ENCODE peak calls at places on chromosomes 12 and 14, in four cellular contexts. One of them, this sample, is unnamed.

GRCh38 chr12:125683748-125684381 is 618.6 kb downstream of the AACS start:
- DNase-seq in CD4-positive, CD25-positive, alpha-beta regulatory T cell: peak; percentile 5
- DNase-seq in neuronal stem cell: peak; percentile 72
- DNase-seq in tibial artery: no peak
- DNase-seq in this sample: no peak

GRCh38 chr14:60506985-60507829 is 1.7 kb upstream of the SIX6 start:
- DNase-seq in CD4-positive, CD25-positive, alpha-beta regulatory T cell: no peak
- DNase-seq in neuronal stem cell: no peak
- DNase-seq in tibial artery: no peak
- DNase-seq in this sample: no peak

GRCh38 chr12:112514926-112515642 is 96.3 kb downstream of the PTPN11 start:
- DNase-seq in CD4-positive, CD25-positive, alpha-beta regulatory T cell: no peak
- DNase-seq in neuronal stem cell: no peak
- DNase-seq in tibial artery: no peak
- DNase-seq in this sample: no peak

GRCh38 chr12:79073506-79073905 is 208.9 kb downstream of the SYT1 start:
- DNase-seq in CD4-positive, CD25-positive, alpha-beta regulatory T cell: no peak
- DNase-seq in neuronal stem cell: no peak
- DNase-seq in tibial artery: no peak
- DNase-seq in this sample: no peak

GRCh38 chr12:53102883-53103807 is at the start of gene SOAT2:
- DNase-seq in CD4-positive, CD25-positive, alpha-beta regulatory T cell: peak; percentile 78
- DNase-seq in neuronal stem cell: no peak
- DNase-seq in tibial artery: no peak
- DNase-seq in this sample: peak; percentile 59

GRCh38 chr12:106019130-106019529 is 119.6 kb downstream of the NUAK1 start:
- DNase-seq in CD4-positive, CD25-positive, alpha-beta regulatory T cell: no peak
- DNase-seq in neuronal stem cell: no peak
- DNase-seq in tibial artery: no peak
- DNase-seq in this sample: no peak

GRCh38 chr12:25424186-25424854 is 128.8 kb downstream of the LMNTD1 start:
- DNase-seq in CD4-positive, CD25-positive, alpha-beta regulatory T cell: no peak
- DNase-seq in neuronal stem cell: no peak
- DNase-seq in tibial artery: no peak
- DNase-seq in this sample: no peak

GRCh38 chr12:39813776-39814175 is 194.2 kb upstream of the ABCD2 start:
- DNase-seq in CD4-positive, CD25-positive, alpha-beta regulatory T cell: no peak
- DNase-seq in neuronal stem cell: no peak
- DNase-seq in tibial artery: no peak
- DNase-seq in this sample: no peak

GRCh38 chr12:54038760-54039414 is 6.0 kb downstream of the HOXC5 start:
- DNase-seq in CD4-positive, CD25-positive, alpha-beta regulatory T cell: no peak
- DNase-seq in neuronal stem cell: no peak
- DNase-seq in tibial artery: no peak
- DNase-seq in this sample: peak; percentile 86

GRCh38 chr14:100825691-100826331 is at the start of gene MEG3:
- DNase-seq in CD4-positive, CD25-positive, alpha-beta regulatory T cell: no peak
- DNase-seq in neuronal stem cell: no peak
- DNase-seq in tibial artery: no peak
- DNase-seq in this sample: no peak

GRCh38 chr14:68891851-68892660 is 87.0 kb downstream of the ACTN1 start:
- DNase-seq in CD4-positive, CD25-positive, alpha-beta regulatory T cell: no peak
- DNase-seq in neuronal stem cell: no peak
- DNase-seq in tibial artery: peak; percentile 65
- DNase-seq in this sample: peak; percentile 54

GRCh38 chr14:68711551-68712437 is 81.1 kb downstream of the ZFP36L1 start:
- DNase-seq in CD4-positive, CD25-positive, alpha-beta regulatory T cell: peak; percentile 79
- DNase-seq in neuronal stem cell: no peak
- DNase-seq in tibial artery: no peak
- DNase-seq in this sample: peak; percentile 67

GRCh38 chr12:113208041-113208934 is 13.0 kb upstream of the TPCN1 start:
- DNase-seq in CD4-positive, CD25-positive, alpha-beta regulatory T cell: peak; percentile 83
- DNase-seq in neuronal stem cell: no peak
- DNase-seq in tibial artery: no peak
- DNase-seq in this sample: no peak

GRCh38 chr14:103129301-103130016 is 6.2 kb downstream of the TNFAIP2 start:
- DNase-seq in CD4-positive, CD25-positive, alpha-beta regulatory T cell: no peak
- DNase-seq in neuronal stem cell: no peak
- DNase-seq in tibial artery: peak; percentile 65
- DNase-seq in this sample: no peak

GRCh38 chr14:103130017-103130764 is 6.9 kb downstream of the TNFAIP2 start:
- DNase-seq in CD4-positive, CD25-positive, alpha-beta regulatory T cell: no peak
- DNase-seq in neuronal stem cell: no peak
- DNase-seq in tibial artery: no peak
- DNase-seq in this sample: no peak

GRCh38 chr14:103127861-103128598 is 4.8 kb downstream of the TNFAIP2 start:
- DNase-seq in CD4-positive, CD25-positive, alpha-beta regulatory T cell: no peak
- DNase-seq in neuronal stem cell: no peak
- DNase-seq in tibial artery: no peak
- DNase-seq in this sample: peak; percentile 80

GRCh38 chr14:103127356-103127755 is 4.1 kb downstream of the TNFAIP2 start:
- DNase-seq in CD4-positive, CD25-positive, alpha-beta regulatory T cell: no peak
- DNase-seq in neuronal stem cell: no peak
- DNase-seq in tibial artery: no peak
- DNase-seq in this sample: no peak

DNA sequence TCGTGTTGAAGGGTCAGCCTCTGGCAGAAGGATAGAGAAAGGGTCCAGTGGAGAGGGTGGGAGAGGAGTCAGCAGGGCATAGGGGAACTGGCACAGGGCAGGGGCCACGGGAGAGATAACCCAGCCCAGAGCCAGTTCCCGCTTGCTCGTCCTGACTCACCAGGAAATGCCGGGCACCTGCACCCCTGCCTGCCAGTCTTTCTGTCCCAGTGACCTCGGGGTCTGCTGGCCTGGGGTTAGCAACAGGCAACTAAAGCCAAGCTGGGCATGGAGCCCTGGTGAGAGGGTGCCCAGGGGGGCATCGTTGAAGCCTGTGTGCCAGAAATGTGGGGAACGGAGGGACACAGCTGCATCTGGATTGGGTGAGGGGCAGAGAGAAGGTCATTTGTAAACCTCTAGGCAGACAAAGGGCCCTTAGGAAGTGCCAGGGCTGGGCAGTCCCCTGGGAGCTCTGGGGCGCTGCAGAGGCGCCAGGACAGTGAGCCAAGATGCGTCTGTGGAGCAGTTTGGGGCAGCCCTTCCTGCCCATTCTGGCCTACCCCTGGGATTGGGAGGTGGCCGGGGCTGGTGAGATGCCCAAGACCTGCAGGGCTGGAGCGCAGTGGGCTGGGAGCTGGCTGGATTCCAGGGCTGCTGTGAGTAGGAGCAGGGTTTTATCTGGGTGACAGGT is 5.5 kb downstream of the TNFAIP2 start:
- DNase-seq in CD4-positive, CD25-positive, alpha-beta regulatory T cell: no peak
- DNase-seq in neuronal stem cell: no peak
- DNase-seq in tibial artery: no peak
- DNase-seq in this sample: no peak
- H3K4me1 ChIP-seq in CD4-positive, CD25-positive, alpha-beta regulatory T cell: peaks cover 1% of the 10 kb centered on the region
- H3K4me1 ChIP-seq in neuronal stem cell: peaks cover 3% of the 10 kb centered on the region
- H3K4me1 ChIP-seq in tibial artery: peaks cover 21% of the 10 kb centered on the region
- H3K4me1 ChIP-seq in this sample: peaks cover 74% of the 10 kb centered on the region

GRCh38 chr14:99600232-99600888 is 3.6 kb downstream of the CCDC85C start:
- DNase-seq in CD4-positive, CD25-positive, alpha-beta regulatory T cell: no peak
- DNase-seq in neuronal stem cell: no peak
- DNase-seq in tibial artery: no peak
- DNase-seq in this sample: no peak

GRCh38 chr14:99596772-99597171 is 7.2 kb downstream of the CCDC85C start:
- DNase-seq in CD4-positive, CD25-positive, alpha-beta regulatory T cell: no peak
- DNase-seq in neuronal stem cell: no peak
- DNase-seq in tibial artery: no peak
- DNase-seq in this sample: no peak

GRCh38 chr14:99599440-99599839 is 4.6 kb downstream of the CCDC85C start:
- DNase-seq in CD4-positive, CD25-positive, alpha-beta regulatory T cell: no peak
- DNase-seq in neuronal stem cell: no peak
- DNase-seq in tibial artery: no peak
- DNase-seq in this sample: no peak

GRCh38 chr14:99597911-99598600 is 6.0 kb downstream of the CCDC85C start:
- DNase-seq in CD4-positive, CD25-positive, alpha-beta regulatory T cell: no peak
- DNase-seq in neuronal stem cell: no peak
- DNase-seq in tibial artery: no peak
- DNase-seq in this sample: no peak

DNA sequence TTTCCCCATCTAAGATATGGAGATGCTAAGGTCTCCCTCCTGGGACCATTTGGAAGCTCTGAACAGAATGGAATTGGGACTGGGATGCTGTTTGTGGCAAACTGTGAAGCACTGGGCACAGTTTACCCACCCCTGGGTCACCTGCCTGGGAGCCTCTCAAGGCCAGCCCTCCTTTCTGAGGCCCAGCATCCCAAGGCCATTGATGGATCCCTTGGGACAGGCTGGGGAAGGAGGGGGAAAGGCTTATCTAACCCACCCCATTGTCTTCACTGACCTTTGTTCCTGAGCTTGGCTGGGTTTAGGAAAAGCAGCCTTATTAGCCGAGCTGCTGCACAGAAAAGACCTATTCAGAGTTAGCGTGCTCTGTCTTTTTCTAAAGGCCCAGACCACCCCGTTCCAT is 5.2 kb downstream of the CCDC85C start:
- DNase-seq in CD4-positive, CD25-positive, alpha-beta regulatory T cell: no peak
- DNase-seq in neuronal stem cell: peak; percentile 76
- DNase-seq in tibial artery: no peak
- DNase-seq in this sample: no peak
- H3K4me1 ChIP-seq in CD4-positive, CD25-positive, alpha-beta regulatory T cell: peaks cover 24% of the 10 kb centered on the region
- H3K4me1 ChIP-seq in neuronal stem cell: peaks cover 45% of the 10 kb centered on the region
- H3K4me1 ChIP-seq in tibial artery: peaks cover 25% of the 10 kb centered on the region
- H3K4me1 ChIP-seq in this sample: peaks cover 59% of the 10 kb centered on the region

GRCh38 chr12:120061815-120062214 is 54.7 kb downstream of the RAB35 start:
- DNase-seq in CD4-positive, CD25-positive, alpha-beta regulatory T cell: no peak
- DNase-seq in neuronal stem cell: no peak
- DNase-seq in tibial artery: no peak
- DNase-seq in this sample: no peak

GRCh38 chr12:120060196-120060595 is 56.4 kb downstream of the RAB35 start:
- DNase-seq in CD4-positive, CD25-positive, alpha-beta regulatory T cell: no peak
- DNase-seq in neuronal stem cell: no peak
- DNase-seq in tibial artery: no peak
- DNase-seq in this sample: no peak

GRCh38 chr12:120065472-120065871 is 51.1 kb downstream of the RAB35 start:
- DNase-seq in CD4-positive, CD25-positive, alpha-beta regulatory T cell: no peak
- DNase-seq in neuronal stem cell: no peak
- DNase-seq in tibial artery: no peak
- DNase-seq in this sample: no peak

GRCh38 chr12:120064054-120064940 is 52.3 kb downstream of the RAB35 start:
- DNase-seq in CD4-positive, CD25-positive, alpha-beta regulatory T cell: no peak
- DNase-seq in neuronal stem cell: no peak
- DNase-seq in tibial artery: no peak
- DNase-seq in this sample: no peak

DNA sequence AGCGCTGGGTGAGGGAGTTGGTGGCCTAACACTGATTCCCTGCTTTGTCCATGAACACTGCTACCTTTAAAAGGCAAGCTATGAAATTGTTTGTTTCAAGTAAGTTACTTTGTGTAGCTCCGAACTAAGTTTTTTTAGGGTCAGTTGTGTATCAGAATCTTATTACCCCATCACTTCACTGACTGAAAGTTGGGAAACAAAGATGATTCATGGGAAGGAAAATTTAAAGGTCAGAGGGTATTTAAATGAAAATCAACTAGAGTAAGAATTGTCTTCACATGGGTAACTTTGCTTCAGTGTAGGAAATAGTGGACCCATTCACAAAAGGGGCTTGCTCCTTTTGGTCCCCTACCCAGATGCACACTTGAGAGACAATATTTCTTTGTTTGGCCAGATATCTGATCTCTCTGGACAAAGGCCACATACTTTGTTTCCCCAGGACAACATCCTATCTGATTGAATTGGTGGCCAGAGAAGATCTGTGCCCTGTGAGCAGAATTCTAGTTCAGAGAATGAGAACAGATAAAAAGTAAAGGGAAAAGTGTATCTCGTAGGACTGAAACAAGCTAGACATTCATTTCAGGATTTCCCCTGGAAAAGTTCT is 53.5 kb downstream of the RAB35 start:
- DNase-seq in CD4-positive, CD25-positive, alpha-beta regulatory T cell: no peak
- DNase-seq in neuronal stem cell: no peak
- DNase-seq in tibial artery: no peak
- DNase-seq in this sample: no peak
- H3K4me1 ChIP-seq in CD4-positive, CD25-positive, alpha-beta regulatory T cell: no peaks in the 10 kb centered on the region
- H3K4me1 ChIP-seq in neuronal stem cell: peaks cover 10% of the 10 kb centered on the region
- H3K4me1 ChIP-seq in tibial artery: no peaks in the 10 kb centered on the region
- H3K4me1 ChIP-seq in this sample: peaks cover 12% of the 10 kb centered on the region

GRCh38 chr14:105926415-105927093 is 400.2 kb downstream of the TMEM121 start:
- DNase-seq in CD4-positive, CD25-positive, alpha-beta regulatory T cell: no peak
- DNase-seq in neuronal stem cell: no peak
- DNase-seq in tibial artery: peak; percentile 60
- DNase-seq in this sample: no peak
- H3K4me1 ChIP-seq in CD4-positive, CD25-positive, alpha-beta regulatory T cell: no peaks in the 10 kb centered on the region
- H3K4me1 ChIP-seq in neuronal stem cell: no peaks in the 10 kb centered on the region
- H3K4me1 ChIP-seq in tibial artery: no peaks in the 10 kb centered on the region
- H3K4me1 ChIP-seq in this sample: no peaks in the 10 kb centered on the region

GRCh38 chr12:55982319-55982936 is 8.6 kb downstream of the RAB5B start:
- DNase-seq in CD4-positive, CD25-positive, alpha-beta regulatory T cell: no peak
- DNase-seq in neuronal stem cell: no peak
- DNase-seq in tibial artery: no peak
- DNase-seq in this sample: no peak
- H3K4me1 ChIP-seq in CD4-positive, CD25-positive, alpha-beta regulatory T cell: no peaks in the 10 kb centered on the region
- H3K4me1 ChIP-seq in neuronal stem cell: no peaks in the 10 kb centered on the region
- H3K4me1 ChIP-seq in tibial artery: peaks cover 9% of the 10 kb centered on the region
- H3K4me1 ChIP-seq in this sample: peaks cover 6% of the 10 kb centered on the region

GRCh38 chr14:102824832-102825231 is 47.6 kb downstream of the TRAF3 start:
- DNase-seq in CD4-positive, CD25-positive, alpha-beta regulatory T cell: no peak
- DNase-seq in neuronal stem cell: no peak
- DNase-seq in tibial artery: no peak
- DNase-seq in this sample: no peak

GRCh38 chr14:102819790-102820330 is 42.6 kb downstream of the TRAF3 start:
- DNase-seq in CD4-positive, CD25-positive, alpha-beta regulatory T cell: no peak
- DNase-seq in neuronal stem cell: no peak
- DNase-seq in tibial artery: no peak
- DNase-seq in this sample: no peak

GRCh38 chr14:102821252-102821651 is 44.0 kb downstream of the TRAF3 start:
- DNase-seq in CD4-positive, CD25-positive, alpha-beta regulatory T cell: peak; percentile 30
- DNase-seq in neuronal stem cell: no peak
- DNase-seq in tibial artery: no peak
- DNase-seq in this sample: no peak

GRCh38 chr14:102823546-102823945 is 46.3 kb downstream of the TRAF3 start:
- DNase-seq in CD4-positive, CD25-positive, alpha-beta regulatory T cell: no peak
- DNase-seq in neuronal stem cell: no peak
- DNase-seq in tibial artery: no peak
- DNase-seq in this sample: no peak

GRCh38 chr14:102822311-102822863 is 45.1 kb downstream of the TRAF3 start:
- DNase-seq in CD4-positive, CD25-positive, alpha-beta regulatory T cell: peak; percentile 44
- DNase-seq in neuronal stem cell: no peak
- DNase-seq in tibial artery: no peak
- DNase-seq in this sample: no peak
- H3K4me1 ChIP-seq in CD4-positive, CD25-positive, alpha-beta regulatory T cell: peaks cover 80% of the 10 kb centered on the region
- H3K4me1 ChIP-seq in neuronal stem cell: peaks cover 28% of the 10 kb centered on the region
- H3K4me1 ChIP-seq in tibial artery: no peaks in the 10 kb centered on the region
- H3K4me1 ChIP-seq in this sample: peaks cover 22% of the 10 kb centered on the region